ENCODE peak calls at places on chromosome 3, in four cellular contexts. One of them, this sample, is unnamed.

GRCh38 chr3:16448691-16449090 is 64.8 kb downstream of the RFTN1 start:
- DNase-seq in K562: no peak
- DNase-seq in IMR-90: peak; percentile 98
- DNase-seq in HepG2: no peak
- DNase-seq in this sample: peak; percentile 25

GRCh38 chr3:179750720-179751328 is 98.0 kb downstream of the USP13 start:
- DNase-seq in HepG2: peak; percentile 17
- DNase-seq in K562: peak; percentile 21
- DNase-seq in IMR-90: peak; percentile 28
- DNase-seq in this sample: peak; percentile 27

GRCh38 chr3:149267565-149267964 is 45.9 kb upstream of the CP start:
- DNase-seq in HepG2: no peak
- DNase-seq in IMR-90: no peak
- DNase-seq in K562: no peak
- DNase-seq in this sample: no peak

GRCh38 chr3:144394052-144394451 is 422.4 kb downstream of the DIPK2A start:
- DNase-seq in IMR-90: peak; percentile 4
- DNase-seq in HepG2: no peak
- DNase-seq in K562: no peak
- DNase-seq in this sample: no peak

GRCh38 chr3:150180349-150180748 is 209.7 kb upstream of the PFN2 start:
- DNase-seq in HepG2: peak; percentile 61
- DNase-seq in K562: no peak
- DNase-seq in IMR-90: peak; percentile 86
- DNase-seq in this sample: no peak

GRCh38 chr3:45599424-45599886 is 4.9 kb downstream of the LIMD1 start:
- DNase-seq in HepG2: no peak
- DNase-seq in IMR-90: no peak
- DNase-seq in K562: no peak
- DNase-seq in this sample: no peak

GRCh38 chr3:184231671-184232070 is 2.3 kb downstream of the VWA5B2 start:
- DNase-seq in K562: no peak
- DNase-seq in IMR-90: no peak
- DNase-seq in HepG2: no peak
- DNase-seq in this sample: no peak

GRCh38 chr3:114025451-114025850 is 30.9 kb downstream of the CCDC191 start:
- DNase-seq in K562: no peak
- DNase-seq in HepG2: no peak
- DNase-seq in IMR-90: no peak
- DNase-seq in this sample: no peak

GRCh38 chr3:134287512-134287911 is 36.9 kb upstream of the RYK start:
- DNase-seq in IMR-90: no peak
- DNase-seq in HepG2: no peak
- DNase-seq in K562: no peak
- DNase-seq in this sample: no peak

GRCh38 chr3:179541094-179541493 is 21.6 kb upstream of the ACTL6A start:
- DNase-seq in K562: no peak
- DNase-seq in IMR-90: no peak
- DNase-seq in HepG2: no peak
- DNase-seq in this sample: no peak

GRCh38 chr3:33687406-33688010 is 30.5 kb downstream of the CLASP2 start:
- DNase-seq in IMR-90: peak; percentile 55
- DNase-seq in K562: no peak
- DNase-seq in HepG2: no peak
- DNase-seq in this sample: no peak

GRCh38 chr3:3027976-3028567 is 82.1 kb downstream of the IL5RA start:
- DNase-seq in K562: no peak
- DNase-seq in HepG2: no peak
- DNase-seq in IMR-90: no peak
- DNase-seq in this sample: no peak

GRCh38 chr3:194872669-194872977 is 186.9 kb downstream of the FAM43A start:
- DNase-seq in IMR-90: peak; percentile 83
- DNase-seq in HepG2: no peak
- DNase-seq in K562: no peak
- DNase-seq in this sample: peak; percentile 16

GRCh38 chr3:150177673-150178378 is 207.1 kb upstream of the PFN2 start:
- DNase-seq in IMR-90: peak; percentile 84
- DNase-seq in K562: no peak
- DNase-seq in HepG2: no peak
- DNase-seq in this sample: peak; percentile 32

GRCh38 chr3:64650710-64651109 is 37.1 kb downstream of the ADAMTS9 start:
- DNase-seq in HepG2: no peak
- DNase-seq in IMR-90: peak; percentile 41
- DNase-seq in K562: no peak
- DNase-seq in this sample: no peak

GRCh38 chr3:147943265-147943945 is 534.2 kb downstream of the ZIC1 start:
- DNase-seq in K562: no peak
- DNase-seq in HepG2: no peak
- DNase-seq in IMR-90: peak; percentile 93
- DNase-seq in this sample: peak; percentile 36

GRCh38 chr3:52385157-52385556 is 59.7 kb downstream of the SEMA3G start:
- DNase-seq in K562: peak; percentile 83
- DNase-seq in IMR-90: peak; percentile 41
- DNase-seq in HepG2: peak; percentile 42
- DNase-seq in this sample: peak; percentile 64

GRCh38 chr3:188544012-188544411 is 390.1 kb downstream of the LPP start:
- DNase-seq in HepG2: no peak
- DNase-seq in K562: no peak
- DNase-seq in IMR-90: no peak
- DNase-seq in this sample: no peak

GRCh38 chr3:112133606-112134334 is 722 bp upstream of the GCSAM start:
- DNase-seq in IMR-90: no peak
- DNase-seq in K562: no peak
- DNase-seq in HepG2: no peak
- DNase-seq in this sample: no peak

GRCh38 chr3:134372405-134373277 is 1.6 kb downstream of the AMOTL2 start:
- DNase-seq in K562: no peak
- DNase-seq in HepG2: no peak
- DNase-seq in IMR-90: peak; percentile 30
- DNase-seq in this sample: no peak

GRCh38 chr3:54557538-54558419 is 370.1 kb downstream of the LRTM1 start:
- DNase-seq in IMR-90: no peak
- DNase-seq in HepG2: no peak
- DNase-seq in K562: no peak
- DNase-seq in this sample: no peak

DNA sequence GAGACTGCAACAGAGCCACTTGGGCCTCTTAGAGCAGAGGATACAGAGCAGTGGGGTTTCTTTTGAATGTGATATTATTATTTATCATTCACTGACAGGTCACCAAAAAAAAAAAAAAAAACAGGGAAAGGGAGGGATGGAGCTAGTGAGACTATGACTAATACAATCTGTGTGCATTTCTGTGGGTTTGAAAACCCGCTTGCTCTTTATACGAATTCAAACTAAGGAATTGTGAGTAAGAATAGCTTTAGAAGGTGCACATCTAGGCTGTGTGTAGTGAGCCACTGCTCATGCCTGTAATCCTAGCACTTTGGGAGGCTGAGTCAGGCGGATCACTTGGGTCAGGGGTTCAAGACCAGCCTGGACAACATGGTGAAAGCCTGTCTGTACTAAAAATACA is 186.6 kb upstream of the MANF start:
- DNase-seq in IMR-90: no peak
- DNase-seq in HepG2: no peak
- DNase-seq in K562: no peak
- DNase-seq in this sample: no peak
- TF ChIP-seq MAZ in IMR-90: no peak
- TF ChIP-seq MAZ in HepG2: no peak
- TF ChIP-seq MAZ in K562: no peak
- TF ChIP-seq MAZ in this sample: no peak

DNA sequence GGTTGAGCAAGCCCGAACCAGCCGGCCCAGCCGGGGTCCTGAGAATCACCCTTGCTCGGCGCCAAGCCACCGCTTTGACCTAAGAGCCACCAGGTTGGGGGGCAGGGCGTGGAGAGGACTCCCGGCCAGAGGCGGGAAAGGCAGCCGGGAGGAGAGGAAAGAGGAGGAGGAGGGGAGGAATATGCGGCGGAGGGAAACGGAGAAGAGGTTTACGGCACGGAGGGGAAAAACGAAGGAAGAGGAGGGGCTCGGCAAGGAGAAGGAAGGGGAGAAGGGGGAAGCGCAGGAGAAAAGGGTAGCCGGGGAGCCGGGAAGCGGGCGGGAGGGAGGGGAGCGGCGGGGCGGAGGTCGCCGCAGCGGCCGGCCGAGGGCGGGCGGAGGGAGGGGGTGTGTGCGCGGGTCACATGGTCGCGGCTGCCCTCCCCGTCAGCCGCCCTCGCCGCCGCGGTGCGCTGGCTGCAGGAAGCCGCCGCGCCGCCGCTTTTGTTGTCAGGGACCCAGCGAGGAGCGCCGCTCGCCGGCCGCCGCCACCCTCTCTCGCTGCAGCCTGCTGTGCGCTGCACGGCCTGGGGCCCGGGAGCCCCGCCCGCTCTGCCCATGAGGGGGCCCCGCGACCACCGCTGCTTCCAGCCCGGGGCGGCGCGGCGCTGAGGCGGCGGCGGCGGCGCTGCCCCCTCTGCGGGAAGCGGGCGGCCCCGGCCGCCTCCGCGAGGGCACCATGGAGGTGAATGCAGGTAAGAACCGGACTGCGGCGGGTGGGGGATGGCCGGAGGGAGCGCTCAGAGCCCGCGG is at the start of gene NR1D2:
- DNase-seq in HepG2: peak; percentile 59
- DNase-seq in IMR-90: peak; percentile 73
- DNase-seq in K562: peak; percentile 92
- DNase-seq in this sample: peak; percentile 79
- TF ChIP-seq POLR2A in HepG2: peak; percentile 56
- TF ChIP-seq POLR2A in IMR-90: peak; percentile 91
- TF ChIP-seq POLR2A in K562: peak; percentile 62
- TF ChIP-seq POLR2A in this sample: no peak

DNA sequence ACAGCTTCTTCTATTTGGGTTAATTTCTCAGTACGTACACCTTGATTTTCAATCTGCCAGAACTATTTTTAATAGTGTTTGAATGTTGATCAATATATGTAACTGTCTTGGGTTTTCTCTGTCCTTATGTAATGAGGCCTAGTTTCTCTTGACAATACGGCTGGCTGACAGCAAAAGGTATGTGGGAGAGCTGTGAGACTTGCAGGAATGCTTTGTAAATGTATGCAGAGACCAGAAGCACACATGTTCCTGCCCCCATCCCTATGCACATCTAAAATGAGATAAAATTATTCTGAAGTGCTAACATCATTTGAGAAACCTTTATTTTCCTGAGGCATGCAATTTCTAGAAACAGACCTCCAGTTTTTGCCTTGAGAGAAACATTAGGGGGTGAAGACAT is 593.8 kb upstream of the GBE1 start:
- DNase-seq in IMR-90: no peak
- DNase-seq in HepG2: no peak
- DNase-seq in K562: no peak
- DNase-seq in this sample: no peak
- TF ChIP-seq CEBPB in IMR-90: no peak
- TF ChIP-seq CEBPB in HepG2: no peak
- TF ChIP-seq CEBPB in K562: no peak
- TF ChIP-seq CEBPB in this sample: no peak

DNA sequence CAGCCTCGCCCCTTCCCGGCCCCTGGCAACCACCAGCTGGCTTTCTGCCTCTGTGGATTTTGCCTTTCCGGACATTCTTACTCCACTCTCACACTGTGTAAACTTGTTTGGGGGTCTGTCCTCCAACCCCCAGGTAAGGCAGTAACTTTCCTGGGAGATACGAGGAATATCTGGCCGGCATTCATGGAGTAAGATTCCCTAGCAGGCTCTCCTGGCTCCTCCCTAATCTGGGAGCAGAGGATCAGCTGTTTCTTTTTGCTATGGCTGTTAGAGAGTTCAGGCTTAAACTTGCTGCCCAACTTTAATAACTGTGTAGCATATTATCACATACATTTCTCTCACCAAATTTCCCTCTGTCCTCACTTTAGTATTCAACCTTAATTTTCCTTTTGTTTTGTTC is 64.3 kb downstream of the IGF2BP2 start:
- DNase-seq in K562: no peak
- DNase-seq in IMR-90: no peak
- DNase-seq in HepG2: no peak
- DNase-seq in this sample: no peak
- TF ChIP-seq MAZ in K562: no peak
- TF ChIP-seq MAZ in IMR-90: no peak
- TF ChIP-seq MAZ in HepG2: no peak
- TF ChIP-seq MAZ in this sample: no peak

GRCh38 chr3:25468866-25469319 is 40.8 kb downstream of the RARB start:
- DNase-seq in IMR-90: no peak
- DNase-seq in HepG2: no peak
- DNase-seq in K562: no peak
- DNase-seq in this sample: no peak
- TF ChIP-seq POLR2A in IMR-90: no peak
- TF ChIP-seq POLR2A in HepG2: no peak
- TF ChIP-seq POLR2A in K562: no peak
- TF ChIP-seq POLR2A in this sample: no peak

GRCh38 chr3:183224581-183224980 is 28.5 kb upstream of the B3GNT5 start:
- DNase-seq in K562: no peak
- DNase-seq in IMR-90: no peak
- DNase-seq in HepG2: no peak
- DNase-seq in this sample: no peak
- TF ChIP-seq CEBPB in K562: no peak
- TF ChIP-seq CEBPB in IMR-90: no peak
- TF ChIP-seq CEBPB in HepG2: no peak
- TF ChIP-seq CEBPB in this sample: no peak

GRCh38 chr3:142723665-142723967 is 218 bp upstream of the TRPC1 start:
- DNase-seq in IMR-90: no peak
- DNase-seq in K562: no peak
- DNase-seq in HepG2: no peak
- DNase-seq in this sample: no peak

GRCh38 chr3:142726017-142726416 is 2.2 kb downstream of the TRPC1 start:
- DNase-seq in K562: no peak
- DNase-seq in IMR-90: no peak
- DNase-seq in HepG2: no peak
- DNase-seq in this sample: no peak

GRCh38 chr3:142723968-142724681 is at the start of gene TRPC1:
- DNase-seq in K562: peak; percentile 92
- DNase-seq in HepG2: peak; percentile 76
- DNase-seq in IMR-90: peak; percentile 69
- DNase-seq in this sample: peak; percentile 87

GRCh38 chr3:142725352-142725739 is 1.5 kb downstream of the TRPC1 start:
- DNase-seq in K562: no peak
- DNase-seq in HepG2: no peak
- DNase-seq in IMR-90: no peak
- DNase-seq in this sample: no peak

DNA sequence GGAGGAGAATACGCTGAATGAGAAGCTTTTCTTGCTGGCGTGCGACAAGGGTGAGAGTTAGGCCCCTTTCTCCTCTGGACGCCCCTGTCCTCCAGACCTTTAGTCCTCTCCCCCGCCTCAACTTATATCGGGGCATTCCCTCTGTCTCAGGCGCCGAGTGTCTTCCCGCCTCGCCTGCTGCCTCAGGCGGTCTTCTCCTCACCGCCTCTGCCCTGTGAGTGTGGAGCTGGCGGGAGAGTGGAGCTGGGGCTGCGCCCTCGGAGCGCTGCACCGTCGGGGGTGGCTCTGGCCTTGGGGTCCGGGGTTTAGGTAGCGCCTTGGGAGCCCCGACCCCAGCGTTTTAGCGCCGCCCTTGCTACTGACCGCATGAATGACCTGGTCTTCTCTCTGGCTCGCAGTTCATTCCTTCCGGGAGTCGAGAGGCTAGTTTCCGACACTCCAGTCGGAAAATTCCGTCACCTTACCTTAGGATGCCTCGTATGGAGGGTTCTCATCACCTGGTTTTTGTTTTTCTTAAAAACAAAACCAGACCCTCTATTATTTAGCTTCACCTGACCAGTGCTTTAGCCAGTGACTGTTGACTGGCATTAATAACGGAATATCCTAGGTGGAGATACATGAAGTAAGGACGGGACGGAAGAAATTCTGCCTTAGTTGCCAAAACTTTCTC is 983 bp downstream of the TRPC1 start:
- DNase-seq in HepG2: peak; percentile 68
- DNase-seq in K562: peak; percentile 78
- DNase-seq in IMR-90: peak; percentile 18
- DNase-seq in this sample: peak; percentile 78
- TF ChIP-seq MAZ in HepG2: no peak
- TF ChIP-seq MAZ in K562: peak; percentile 7
- TF ChIP-seq MAZ in IMR-90: no peak
- TF ChIP-seq MAZ in this sample: no peak